ENCODE peak calls at places on chromosomes 7 and 10, in eight cellular contexts. One of them, this sample, is unnamed.

GRCh38 chr7:6382797-6383196 is 65.0 kb downstream of the DAGLB start:
- DNase-seq in ovary: no peak
- DNase-seq in WERI-Rb-1: no peak
- DNase-seq in naive thymus-derived CD4-positive, alpha-beta T cell: no peak
- DNase-seq in K562: no peak
- DNase-seq in GM23248: peak; percentile 45
- DNase-seq in body of pancreas: no peak
- DNase-seq in uterus: no peak
- DNase-seq in this sample: no peak

GRCh38 chr7:87234949-87235348 is 15.4 kb upstream of the TMEM243 start:
- DNase-seq in naive thymus-derived CD4-positive, alpha-beta T cell: no peak
- DNase-seq in WERI-Rb-1: no peak
- DNase-seq in K562: no peak
- DNase-seq in GM23248: peak; percentile 56
- DNase-seq in uterus: no peak
- DNase-seq in ovary: no peak
- DNase-seq in body of pancreas: no peak
- DNase-seq in this sample: no peak

GRCh38 chr10:129568562-129569344 is 101.7 kb downstream of the MGMT start:
- DNase-seq in GM23248: no peak
- DNase-seq in uterus: no peak
- DNase-seq in WERI-Rb-1: peak; percentile 13
- DNase-seq in naive thymus-derived CD4-positive, alpha-beta T cell: no peak
- DNase-seq in body of pancreas: no peak
- DNase-seq in K562: no peak
- DNase-seq in ovary: no peak
- DNase-seq in this sample: no peak

GRCh38 chr7:47100148-47100547 is 481.8 kb downstream of the TNS3 start:
- DNase-seq in body of pancreas: no peak
- DNase-seq in GM23248: no peak
- DNase-seq in K562: no peak
- DNase-seq in uterus: no peak
- DNase-seq in ovary: no peak
- DNase-seq in naive thymus-derived CD4-positive, alpha-beta T cell: no peak
- DNase-seq in WERI-Rb-1: no peak
- DNase-seq in this sample: no peak

GRCh38 chr7:151696738-151697514 is 177.2 kb upstream of the RHEB start:
- DNase-seq in K562: no peak
- DNase-seq in GM23248: no peak
- DNase-seq in WERI-Rb-1: peak; percentile 37
- DNase-seq in uterus: no peak
- DNase-seq in naive thymus-derived CD4-positive, alpha-beta T cell: no peak
- DNase-seq in ovary: no peak
- DNase-seq in body of pancreas: peak; percentile 30
- DNase-seq in this sample: peak; percentile 53

GRCh38 chr7:133761459-133761858 is 365.7 kb upstream of the LRGUK start:
- DNase-seq in ovary: no peak
- DNase-seq in naive thymus-derived CD4-positive, alpha-beta T cell: no peak
- DNase-seq in K562: no peak
- DNase-seq in WERI-Rb-1: no peak
- DNase-seq in uterus: no peak
- DNase-seq in body of pancreas: no peak
- DNase-seq in GM23248: no peak
- DNase-seq in this sample: no peak

GRCh38 chr7:27478104-27478503 is 184.6 kb downstream of the HIBADH start:
- DNase-seq in ovary: no peak
- DNase-seq in GM23248: no peak
- DNase-seq in WERI-Rb-1: no peak
- DNase-seq in naive thymus-derived CD4-positive, alpha-beta T cell: no peak
- DNase-seq in uterus: no peak
- DNase-seq in body of pancreas: no peak
- DNase-seq in K562: no peak
- DNase-seq in this sample: no peak

GRCh38 chr7:94223375-94224084 is 171.2 kb upstream of the COL1A2 start:
- DNase-seq in uterus: no peak
- DNase-seq in body of pancreas: no peak
- DNase-seq in GM23248: peak; percentile 67
- DNase-seq in WERI-Rb-1: no peak
- DNase-seq in naive thymus-derived CD4-positive, alpha-beta T cell: no peak
- DNase-seq in K562: no peak
- DNase-seq in ovary: no peak
- DNase-seq in this sample: no peak

GRCh38 chr10:19498348-19499290 is 317.6 kb upstream of the PLXDC2 start:
- DNase-seq in WERI-Rb-1: no peak
- DNase-seq in body of pancreas: no peak
- DNase-seq in K562: no peak
- DNase-seq in GM23248: peak; percentile 65
- DNase-seq in naive thymus-derived CD4-positive, alpha-beta T cell: no peak
- DNase-seq in ovary: no peak
- DNase-seq in uterus: peak; percentile 13
- DNase-seq in this sample: no peak

GRCh38 chr7:44292418-44292817 is 33.0 kb downstream of the CAMK2B start:
- DNase-seq in WERI-Rb-1: no peak
- DNase-seq in K562: no peak
- DNase-seq in ovary: no peak
- DNase-seq in uterus: no peak
- DNase-seq in naive thymus-derived CD4-positive, alpha-beta T cell: no peak
- DNase-seq in body of pancreas: no peak
- DNase-seq in GM23248: no peak
- DNase-seq in this sample: peak; percentile 7

GRCh38 chr10:36739884-36740445 is 385.4 kb upstream of the ANKRD30A start:
- DNase-seq in WERI-Rb-1: no peak
- DNase-seq in naive thymus-derived CD4-positive, alpha-beta T cell: no peak
- DNase-seq in K562: no peak
- DNase-seq in ovary: no peak
- DNase-seq in GM23248: peak; percentile 25
- DNase-seq in uterus: no peak
- DNase-seq in body of pancreas: no peak
- DNase-seq in this sample: no peak

GRCh38 chr10:102450374-102451104 is 804 bp downstream of the C10orf95 start:
- DNase-seq in naive thymus-derived CD4-positive, alpha-beta T cell: peak; percentile 93
- DNase-seq in ovary: peak; percentile 73
- DNase-seq in uterus: peak; percentile 79
- DNase-seq in body of pancreas: peak; percentile 90
- DNase-seq in K562: peak; percentile 74
- DNase-seq in WERI-Rb-1: peak; percentile 85
- DNase-seq in GM23248: peak; percentile 89
- DNase-seq in this sample: peak; percentile 90

GRCh38 chr7:97373743-97374142 is 256.2 kb downstream of the SDHAF3 start:
- DNase-seq in ovary: no peak
- DNase-seq in uterus: no peak
- DNase-seq in GM23248: no peak
- DNase-seq in naive thymus-derived CD4-positive, alpha-beta T cell: no peak
- DNase-seq in body of pancreas: no peak
- DNase-seq in K562: no peak
- DNase-seq in WERI-Rb-1: no peak
- DNase-seq in this sample: no peak

GRCh38 chr7:7799138-7799537 is 80.7 kb upstream of the RPA3 start:
- DNase-seq in uterus: no peak
- DNase-seq in body of pancreas: no peak
- DNase-seq in ovary: no peak
- DNase-seq in K562: no peak
- DNase-seq in WERI-Rb-1: no peak
- DNase-seq in GM23248: peak; percentile 30
- DNase-seq in naive thymus-derived CD4-positive, alpha-beta T cell: no peak
- DNase-seq in this sample: no peak

GRCh38 chr7:25259487-25260243 is 31.4 kb upstream of the NPVF start:
- DNase-seq in body of pancreas: peak; percentile 84
- DNase-seq in K562: peak; percentile 52
- DNase-seq in GM23248: peak; percentile 89
- DNase-seq in WERI-Rb-1: peak; percentile 76
- DNase-seq in ovary: peak; percentile 51
- DNase-seq in naive thymus-derived CD4-positive, alpha-beta T cell: peak; percentile 74
- DNase-seq in uterus: peak; percentile 67
- DNase-seq in this sample: peak; percentile 74

GRCh38 chr7:104482362-104483042 is 154.1 kb downstream of the LHFPL3 start:
- DNase-seq in body of pancreas: peak; percentile 94
- DNase-seq in ovary: no peak
- DNase-seq in WERI-Rb-1: peak; percentile 13
- DNase-seq in K562: no peak
- DNase-seq in naive thymus-derived CD4-positive, alpha-beta T cell: no peak
- DNase-seq in uterus: no peak
- DNase-seq in GM23248: no peak
- DNase-seq in this sample: no peak

GRCh38 chr10:112346774-112347173 is 27.1 kb upstream of the ACSL5 start:
- DNase-seq in K562: no peak
- DNase-seq in body of pancreas: no peak
- DNase-seq in ovary: no peak
- DNase-seq in naive thymus-derived CD4-positive, alpha-beta T cell: no peak
- DNase-seq in GM23248: no peak
- DNase-seq in WERI-Rb-1: no peak
- DNase-seq in uterus: no peak
- DNase-seq in this sample: no peak

GRCh38 chr10:112345743-112346142 is 28.2 kb upstream of the ACSL5 start:
- DNase-seq in GM23248: no peak
- DNase-seq in naive thymus-derived CD4-positive, alpha-beta T cell: no peak
- DNase-seq in K562: no peak
- DNase-seq in body of pancreas: no peak
- DNase-seq in WERI-Rb-1: no peak
- DNase-seq in ovary: no peak
- DNase-seq in uterus: no peak
- DNase-seq in this sample: no peak

GRCh38 chr10:112344261-112344660 is 29.7 kb upstream of the ACSL5 start:
- DNase-seq in body of pancreas: no peak
- DNase-seq in naive thymus-derived CD4-positive, alpha-beta T cell: no peak
- DNase-seq in WERI-Rb-1: no peak
- DNase-seq in ovary: no peak
- DNase-seq in uterus: no peak
- DNase-seq in GM23248: no peak
- DNase-seq in K562: no peak
- DNase-seq in this sample: no peak

GRCh38 chr10:112343056-112343806 is 30.7 kb upstream of the ACSL5 start:
- DNase-seq in K562: no peak
- DNase-seq in body of pancreas: no peak
- DNase-seq in WERI-Rb-1: no peak
- DNase-seq in uterus: no peak
- DNase-seq in GM23248: no peak
- DNase-seq in ovary: no peak
- DNase-seq in naive thymus-derived CD4-positive, alpha-beta T cell: no peak
- DNase-seq in this sample: no peak

DNA sequence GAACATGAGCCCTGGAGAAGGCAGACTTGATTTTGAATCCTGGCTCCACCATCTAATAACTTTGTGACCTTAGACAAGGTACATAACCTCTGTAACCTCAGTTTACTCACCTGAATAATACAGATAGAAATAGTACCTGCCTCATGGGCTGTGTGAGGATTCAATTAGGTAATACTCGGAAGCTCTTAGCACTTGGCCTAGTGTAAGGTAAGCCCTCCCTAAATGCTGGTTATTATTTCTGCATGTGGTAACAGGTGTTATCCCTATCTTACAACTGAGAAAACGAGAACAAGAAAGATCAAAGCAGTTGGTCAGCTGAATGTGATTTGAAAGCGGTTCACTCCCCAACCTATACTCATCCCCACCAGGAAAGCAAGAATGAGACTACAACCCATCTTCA is 28.7 kb upstream of the ACSL5 start:
- DNase-seq in GM23248: no peak
- DNase-seq in WERI-Rb-1: no peak
- DNase-seq in body of pancreas: no peak
- DNase-seq in naive thymus-derived CD4-positive, alpha-beta T cell: no peak
- DNase-seq in uterus: no peak
- DNase-seq in ovary: no peak
- DNase-seq in K562: no peak
- DNase-seq in this sample: no peak
- H3K4me3 ChIP-seq in GM23248: no peak overlapping the region
- H3K4me3 ChIP-seq in WERI-Rb-1: no peak overlapping the region
- H3K4me3 ChIP-seq in body of pancreas: no peak overlapping the region
- H3K4me3 ChIP-seq in naive thymus-derived CD4-positive, alpha-beta T cell: no peak overlapping the region
- H3K4me3 ChIP-seq in uterus: no peak overlapping the region
- H3K4me3 ChIP-seq in ovary: no peak overlapping the region
- H3K4me3 ChIP-seq in K562: no peak overlapping the region
- H3K4me3 ChIP-seq in this sample: no peak overlapping the region

GRCh38 chr7:90625562-90625961 is 29.4 kb downstream of the CDK14 start:
- DNase-seq in WERI-Rb-1: peak; percentile 81
- DNase-seq in naive thymus-derived CD4-positive, alpha-beta T cell: no peak
- DNase-seq in body of pancreas: peak; percentile 51
- DNase-seq in K562: no peak
- DNase-seq in ovary: peak; percentile 68
- DNase-seq in uterus: peak; percentile 64
- DNase-seq in GM23248: peak; percentile 30
- DNase-seq in this sample: no peak

GRCh38 chr7:90622670-90623069 is 26.5 kb downstream of the CDK14 start:
- DNase-seq in GM23248: no peak
- DNase-seq in ovary: no peak
- DNase-seq in body of pancreas: no peak
- DNase-seq in WERI-Rb-1: no peak
- DNase-seq in naive thymus-derived CD4-positive, alpha-beta T cell: no peak
- DNase-seq in uterus: no peak
- DNase-seq in K562: no peak
- DNase-seq in this sample: no peak

GRCh38 chr7:90624128-90624980 is 28.2 kb downstream of the CDK14 start:
- DNase-seq in WERI-Rb-1: peak; percentile 71
- DNase-seq in GM23248: peak; percentile 66
- DNase-seq in body of pancreas: no peak
- DNase-seq in K562: no peak
- DNase-seq in naive thymus-derived CD4-positive, alpha-beta T cell: no peak
- DNase-seq in ovary: no peak
- DNase-seq in uterus: peak; percentile 22
- DNase-seq in this sample: no peak

GRCh38 chr7:90625051-90625450 is 28.9 kb downstream of the CDK14 start:
- DNase-seq in body of pancreas: no peak
- DNase-seq in ovary: no peak
- DNase-seq in WERI-Rb-1: no peak
- DNase-seq in uterus: no peak
- DNase-seq in K562: no peak
- DNase-seq in GM23248: peak; percentile 42
- DNase-seq in naive thymus-derived CD4-positive, alpha-beta T cell: no peak
- DNase-seq in this sample: no peak

GRCh38 chr7:90626011-90626410 is 29.9 kb downstream of the CDK14 start:
- DNase-seq in body of pancreas: no peak
- DNase-seq in uterus: no peak
- DNase-seq in naive thymus-derived CD4-positive, alpha-beta T cell: no peak
- DNase-seq in GM23248: peak; percentile 36
- DNase-seq in ovary: no peak
- DNase-seq in K562: no peak
- DNase-seq in WERI-Rb-1: no peak
- DNase-seq in this sample: no peak
- H3K4me3 ChIP-seq in body of pancreas: no peak overlapping the region
- H3K4me3 ChIP-seq in uterus: no peak overlapping the region
- H3K4me3 ChIP-seq in naive thymus-derived CD4-positive, alpha-beta T cell: no peak overlapping the region
- H3K4me3 ChIP-seq in GM23248: peak overlapping the region; percentile 24
- H3K4me3 ChIP-seq in ovary: peak overlapping the region; percentile 10
- H3K4me3 ChIP-seq in K562: no peak overlapping the region
- H3K4me3 ChIP-seq in WERI-Rb-1: no peak overlapping the region
- H3K4me3 ChIP-seq in this sample: no peak overlapping the region

GRCh38 chr10:64007157-64007556 is 486.0 kb downstream of the REEP3 start:
- DNase-seq in GM23248: no peak
- DNase-seq in ovary: no peak
- DNase-seq in uterus: no peak
- DNase-seq in WERI-Rb-1: no peak
- DNase-seq in naive thymus-derived CD4-positive, alpha-beta T cell: no peak
- DNase-seq in body of pancreas: no peak
- DNase-seq in K562: no peak
- DNase-seq in this sample: no peak
- H3K4me3 ChIP-seq in GM23248: no peak overlapping the region
- H3K4me3 ChIP-seq in ovary: no peak overlapping the region
- H3K4me3 ChIP-seq in uterus: no peak overlapping the region
- H3K4me3 ChIP-seq in WERI-Rb-1: no peak overlapping the region
- H3K4me3 ChIP-seq in naive thymus-derived CD4-positive, alpha-beta T cell: no peak overlapping the region
- H3K4me3 ChIP-seq in body of pancreas: no peak overlapping the region
- H3K4me3 ChIP-seq in K562: no peak overlapping the region
- H3K4me3 ChIP-seq in this sample: no peak overlapping the region

GRCh38 chr7:141975806-141976523 is 2.4 kb upstream of the TAS2R38 start:
- DNase-seq in WERI-Rb-1: peak; percentile 87
- DNase-seq in GM23248: peak; percentile 80
- DNase-seq in body of pancreas: peak; percentile 83
- DNase-seq in ovary: no peak
- DNase-seq in K562: peak; percentile 79
- DNase-seq in uterus: peak; percentile 18
- DNase-seq in naive thymus-derived CD4-positive, alpha-beta T cell: peak; percentile 57
- DNase-seq in this sample: peak; percentile 84
- H3K4me3 ChIP-seq in WERI-Rb-1: peak overlapping the region; percentile 45
- H3K4me3 ChIP-seq in GM23248: peak overlapping the region; percentile 53
- H3K4me3 ChIP-seq in body of pancreas: no peak overlapping the region
- H3K4me3 ChIP-seq in ovary: no peak overlapping the region
- H3K4me3 ChIP-seq in K562: no peak overlapping the region
- H3K4me3 ChIP-seq in uterus: no peak overlapping the region
- H3K4me3 ChIP-seq in naive thymus-derived CD4-positive, alpha-beta T cell: peak overlapping the region; percentile 73
- H3K4me3 ChIP-seq in this sample: peak overlapping the region; percentile 35